ENCODE peak calls at places on chromosome 9, in nine cellular contexts. K, V, P, H, G, Q, S, Y and M are unnamed samples.

GRCh38 chr9:72462340-72462739 is 59.1 kb upstream of the TMC1 start:
- DNase-seq in K (peak; percentile 65), V (peak; percentile 29), P (peak; percentile 68), H (no peak), G (no peak), Q (no peak), S (no peak), Y (no peak), M (no peak)

GRCh38 chr9:109779711-109780452 is at the start of gene PALM2AKAP2:
- DNase-seq in K (peak; percentile 54), V (peak; percentile 91), P (peak; percentile 63), H (no peak), G (peak; percentile 82), Q (peak; percentile 60), S (peak; percentile 74), Y (no peak), M (no peak)

GRCh38 chr9:128818839-128819715 is 777 bp downstream of the ENDOG start:
- DNase-seq in K (no peak), V (peak; percentile 55), P (no peak), H (peak; percentile 34), G (peak; percentile 64), Q (peak; percentile 13), S (peak; percentile 39), Y (peak; percentile 79), M (no peak)

GRCh38 chr9:124139001-124139400 is 118.7 kb upstream of the NEK6 start:
- DNase-seq in K (peak; percentile 74), V (peak; percentile 74), P (no peak), H (no peak), G (no peak), Q (peak; percentile 11), S (no peak), Y (no peak), M (no peak)

GRCh38 chr9:113352411-113352810 is 3.1 kb downstream of the BSPRY start:
- DNase-seq in K (no peak), V (no peak), P (no peak), H (no peak), G (peak; percentile 40), Q (no peak), S (no peak), Y (no peak), M (no peak)

GRCh38 chr9:120265791-120266190 is 314.2 kb downstream of the CDK5RAP2 start:
- DNase-seq in K (peak; percentile 4), V (no peak), P (no peak), H (no peak), G (no peak), Q (peak; percentile 52), S (peak; percentile 96), Y (no peak), M (no peak)

GRCh38 chr9:95724253-95724991 is 151.1 kb upstream of the ERCC6L2 start:
- DNase-seq in K (no peak), V (no peak), P (no peak), H (peak; percentile 34), G (no peak), Q (no peak), S (no peak), Y (peak; percentile 74), M (peak; percentile 10)

GRCh38 chr9:94788706-94789105 is 62.2 kb downstream of the AOPEP start:
- DNase-seq in K (no peak), V (no peak), P (no peak), H (no peak), G (no peak), Q (no peak), S (no peak), Y (no peak), M (no peak)

GRCh38 chr9:134943836-134944235 is 26.1 kb upstream of the FCN1 start:
- DNase-seq in K (no peak), V (no peak), P (no peak), H (no peak), G (no peak), Q (no peak), S (no peak), Y (no peak), M (no peak)

GRCh38 chr9:135012166-135012565 is 75.3 kb upstream of the OLFM1 start:
- DNase-seq in K (no peak), V (no peak), P (no peak), H (no peak), G (no peak), Q (no peak), S (no peak), Y (no peak), M (no peak)

GRCh38 chr9:137226338-137227056 is 805 bp upstream of the RNF224 start:
- DNase-seq in K (no peak), V (no peak), P (no peak), H (no peak), G (peak; percentile 91), Q (peak; percentile 68), S (no peak), Y (no peak), M (no peak)

GRCh38 chr9:33942471-33943083 is 106.1 kb downstream of the UBAP2 start:
- DNase-seq in K (peak; percentile 89), V (peak; percentile 82), P (peak; percentile 10), H (no peak), G (peak; percentile 40), Q (peak; percentile 59), S (no peak), Y (no peak), M (no peak)

GRCh38 chr9:131282688-131283422 is 6.5 kb upstream of the FAM78A start:
- DNase-seq in K (peak; percentile 45), V (peak; percentile 47), P (no peak), H (no peak), G (peak; percentile 54), Q (no peak), S (no peak), Y (no peak), M (no peak)

GRCh38 chr9:20085842-20086241 is 297.0 kb upstream of the SLC24A2 start:
- DNase-seq in K (no peak), V (no peak), P (no peak), H (no peak), G (no peak), Q (no peak), S (no peak), Y (no peak), M (no peak)

GRCh38 chr9:132488611-132489010 is 78.6 kb downstream of the CFAP77 start:
- DNase-seq in K (no peak), V (no peak), P (no peak), H (no peak), G (no peak), Q (no peak), S (peak; percentile 61), Y (no peak), M (no peak)

GRCh38 chr9:22693151-22693550 is 246.5 kb downstream of the DMRTA1 start:
- DNase-seq in K (no peak), V (no peak), P (no peak), H (no peak), G (no peak), Q (no peak), S (no peak), Y (no peak), M (no peak)

GRCh38 chr9:91176426-91176825 is 185.3 kb downstream of the AUH start:
- DNase-seq in K (no peak), V (no peak), P (no peak), H (no peak), G (no peak), Q (no peak), S (no peak), Y (no peak), M (no peak)